ENCODE peak calls at places on chromosomes 7 and 10, in ten cellular contexts. G, Z, P, N, U, D, L, H, B and W are unnamed samples.

GRCh38 chr10:33309410-33309809 is 25.1 kb downstream of the NRP1 start:
- DNase-seq in N (no peak), Z (no peak), U (no peak), G (no peak), D (no peak), P (no peak), B (no peak), H (no peak), L (no peak), W (no peak)

GRCh38 chr7:149199234-149199990 is 4.1 kb downstream of the ZNF282 start:
- DNase-seq in G (peak), N (no peak), H (no peak), B (no peak), D (no peak), U (peak), P (no peak), L (no peak), Z (no peak), W (no peak)

GRCh38 chr7:142438235-142438922 is 180.5 kb upstream of the PRSS58 start:
- DNase-seq in D (no peak), U (peak), B (no peak), P (no peak), N (no peak), L (peak), Z (no peak), G (peak), H (peak), W (peak)

GRCh38 chr7:157027568-157028527 is 17.4 kb upstream of the MNX1 start:
- DNase-seq in L (no peak), U (peak), H (no peak), B (no peak), P (no peak), N (no peak), D (no peak), Z (no peak), G (no peak), W (no peak)

GRCh38 chr7:80740778-80741545 is 102.5 kb downstream of the CD36 start:
- DNase-seq in B (no peak), L (peak), U (peak), H (no peak), D (no peak), Z (no peak), P (no peak), N (no peak), G (peak), W (peak)

GRCh38 chr7:24152356-24152755 is 131.6 kb upstream of the NPY start:
- DNase-seq in N (no peak), B (no peak), G (no peak), D (no peak), H (no peak), P (no peak), Z (no peak), L (no peak), U (peak), W (no peak)

GRCh38 chr10:63700209-63700934 is 179.2 kb downstream of the REEP3 start:
- DNase-seq in N (no peak), H (no peak), P (no peak), D (no peak), B (no peak), Z (peak), U (peak), G (peak), L (peak), W (peak)

GRCh38 chr10:121501796-121502195 is 96.4 kb downstream of the FGFR2 start:
- DNase-seq in Z (no peak), U (no peak), B (no peak), G (no peak), N (no peak), L (no peak), D (no peak), H (no peak), P (no peak), W (no peak)

GRCh38 chr7:27156901-27157716 is 634 bp upstream of the HOXA7 start:
- DNase-seq in P (peak), N (no peak), G (no peak), H (no peak), B (no peak), Z (no peak), U (no peak), D (no peak), L (no peak), W (no peak)

GRCh38 chr10:93471110-93471651 is 11.0 kb downstream of the MYOF start:
- DNase-seq in L (peak), N (no peak), P (no peak), D (no peak), Z (no peak), H (no peak), B (no peak), U (peak), G (peak), W (peak)

GRCh38 chr10:34956756-34957155 is 133.4 kb downstream of the CUL2 start:
- DNase-seq in G (no peak), Z (no peak), N (no peak), L (no peak), P (no peak), H (no peak), D (no peak), U (peak), B (no peak), W (no peak)

GRCh38 chr7:25998499-25998898 is 153.5 kb upstream of the NFE2L3 start:
- DNase-seq in H (no peak), D (no peak), N (no peak), G (no peak), B (no peak), Z (no peak), U (no peak), P (no peak), L (no peak), W (no peak)

GRCh38 chr10:133130602-133131001 is 29.4 kb upstream of the KNDC1 start:
- DNase-seq in P (no peak), U (no peak), B (no peak), N (no peak), Z (no peak), H (no peak), G (no peak), D (no peak), L (no peak), W (no peak)

GRCh38 chr7:139542308-139543151 is 19.0 kb downstream of the CLEC2L start:
- DNase-seq in L (no peak), G (no peak), P (no peak), H (no peak), Z (no peak), U (no peak), D (no peak), B (no peak), N (no peak), W (no peak)

GRCh38 chr10:18159596-18159995 is 19.4 kb downstream of the CACNB2 start:
- DNase-seq in Z (no peak), B (no peak), D (no peak), P (no peak), H (no peak), N (no peak), G (no peak), U (no peak), L (no peak), W (no peak)

GRCh38 chr7:3095046-3095445 is 51.4 kb upstream of the CARD11 start:
- DNase-seq in G (no peak), N (no peak), Z (no peak), P (no peak), D (no peak), L (no peak), H (no peak), B (peak), U (no peak), W (no peak)

GRCh38 chr10:22931948-22932347 is 4.1 kb downstream of the ARMC3 start:
- DNase-seq in N (no peak), U (peak), L (no peak), G (peak), B (no peak), H (no peak), Z (no peak), D (no peak), P (no peak), W (no peak)

GRCh38 chr7:129947001-129947400 is 5.8 kb downstream of the UBE2H start:
- DNase-seq in D (no peak), Z (no peak), P (no peak), U (no peak), G (no peak), H (no peak), N (no peak), L (peak), B (no peak), W (peak)

GRCh38 chr7:158572000-158572828 is 15.4 kb downstream of the PTPRN2 start:
- DNase-seq in B (no peak), N (peak), G (no peak), L (no peak), D (no peak), P (no peak), Z (peak), H (peak), U (peak), W (no peak)

GRCh38 chr7:38129162-38129561 is 48.9 kb upstream of the STARD3NL start:
- DNase-seq in L (no peak), H (no peak), U (no peak), N (no peak), D (no peak), Z (no peak), B (no peak), P (no peak), G (no peak), W (no peak)

GRCh38 chr10:3780056-3780765 is 4.8 kb downstream of the KLF6 start:
- DNase-seq in P (no peak), B (no peak), U (peak), G (peak), N (no peak), H (no peak), L (peak), Z (no peak), D (no peak), W (peak)